ENCODE peak calls at places on chromosomes 5 and 9, in eight cellular contexts. U is kidney tubule cell, Y is GM23338, H is fibroblast of the conjunctiva, S is mucosa of descending colon, B is MV-4-11, D is epithelial cell of esophagus, C is NCI-H774. K is an unnamed sample.

GRCh38 chr5:9905661-9906060 is 275.5 kb upstream of the TAS2R1 start:
- DNase-seq in H (no peak), D (no peak), U (no peak), C (no peak), S (no peak), B (no peak), Y (no peak), K (no peak)

GRCh38 chr5:124751031-124751430 is 4.6 kb upstream of the ZNF608 start:
- DNase-seq in U (no peak), Y (peak; percentile 79), S (no peak), B (no peak), C (no peak), D (no peak), H (no peak), K (no peak)

GRCh38 chr9:134564431-134565170 is 77.0 kb upstream of the COL5A1 start:
- DNase-seq in Y (no peak), S (no peak), U (no peak), C (no peak), H (no peak), D (no peak), B (peak; percentile 16), K (no peak)

GRCh38 chr5:147601652-147602051 is 91.8 kb upstream of the DPYSL3 start:
- DNase-seq in C (no peak), B (no peak), H (no peak), Y (no peak), U (no peak), S (no peak), D (no peak), K (no peak)

GRCh38 chr9:136569526-136570148 is 23.8 kb upstream of the NOTCH1 start:
- DNase-seq in U (no peak), C (no peak), Y (no peak), S (no peak), D (no peak), B (no peak), H (no peak), K (no peak)

GRCh38 chr5:107486489-107486888 is 184.2 kb downstream of the EFNA5 start:
- DNase-seq in D (peak; percentile 95), S (no peak), C (no peak), Y (no peak), B (peak; percentile 88), U (peak; percentile 85), H (no peak), K (no peak)

GRCh38 chr9:132793606-132794580 is 84.2 kb downstream of the AK8 start:
- DNase-seq in B (no peak), Y (no peak), D (no peak), C (no peak), U (no peak), H (no peak), S (no peak), K (no peak)

GRCh38 chr5:73764586-73764985 is 138.6 kb downstream of the ARHGEF28 start:
- DNase-seq in S (no peak), D (peak; percentile 88), Y (no peak), C (no peak), H (no peak), B (no peak), U (peak; percentile 76), K (no peak)

GRCh38 chr5:157543825-157544622 is 31.6 kb downstream of the ADAM19 start:
- DNase-seq in U (no peak), D (no peak), S (no peak), Y (no peak), H (peak; percentile 62), C (no peak), B (no peak), K (no peak)

GRCh38 chr9:77020438-77021264 is 1.2 kb downstream of the FOXB2 start:
- DNase-seq in B (no peak), H (no peak), C (peak; percentile 18), S (no peak), U (no peak), Y (peak; percentile 50), D (no peak), K (no peak)

GRCh38 chr5:181197326-181197951 is 7.6 kb downstream of the TRIM7 start:
- DNase-seq in S (no peak), D (no peak), H (no peak), U (no peak), Y (no peak), B (no peak), C (no peak), K (no peak)

GRCh38 chr9:137694962-137695875 is 76.4 kb downstream of the EHMT1 start:
- DNase-seq in D (no peak), S (no peak), C (no peak), B (no peak), U (peak; percentile 49), Y (peak; percentile 89), H (no peak), K (no peak)

GRCh38 chr5:8517461-8517860 is 648.5 kb downstream of the MTRR start:
- DNase-seq in U (peak; percentile 25), C (no peak), B (peak; percentile 62), Y (no peak), D (peak; percentile 22), S (no peak), H (no peak), K (no peak)

GRCh38 chr9:87451149-87451548 is 46.5 kb upstream of the DAPK1 start:
- DNase-seq in U (no peak), D (no peak), B (no peak), S (no peak), H (no peak), Y (no peak), C (no peak), K (no peak)

GRCh38 chr9:5089737-5090136 is 95.7 kb downstream of the INSL6 start:
- DNase-seq in D (peak; percentile 7), C (no peak), H (no peak), B (no peak), Y (no peak), S (no peak), U (peak; percentile 4), K (no peak)

GRCh38 chr9:99690573-99690972 is 131.1 kb upstream of the NR4A3 start:
- DNase-seq in B (no peak), C (peak; percentile 22), H (no peak), U (peak; percentile 61), Y (no peak), S (no peak), D (no peak), K (no peak)

GRCh38 chr9:96022445-96023031 is 147.0 kb downstream of the ERCC6L2 start:
- DNase-seq in U (no peak), S (no peak), H (no peak), D (no peak), Y (peak; percentile 75), B (peak; percentile 55), C (no peak), K (no peak)

GRCh38 chr5:3518576-3518975 is 77.1 kb upstream of the IRX1 start:
- DNase-seq in B (no peak), C (no peak), S (no peak), U (no peak), D (no peak), H (no peak), Y (no peak), K (no peak)

GRCh38 chr9:119736478-119737454 is 367.5 kb upstream of the BRINP1 start:
- DNase-seq in S (peak; percentile 41), B (no peak), H (no peak), D (no peak), C (peak; percentile 78), U (peak; percentile 72), Y (no peak), K (no peak)

GRCh38 chr5:64767959-64768357 is 533 bp downstream of the SREK1IP1 start:
- DNase-seq in B (no peak), D (peak; percentile 38), Y (peak; percentile 57), S (peak; percentile 39), H (no peak), U (no peak), C (no peak), K (no peak)

GRCh38 chr5:61416410-61416809 is 84.4 kb downstream of the ZSWIM6 start:
- DNase-seq in S (no peak), U (peak; percentile 87), D (peak; percentile 12), C (no peak), Y (no peak), H (no peak), B (no peak), K (no peak)

GRCh38 chr5:126351138-126351537 is 72.1 kb upstream of the GRAMD2B start:
- DNase-seq in Y (no peak), D (peak; percentile 63), H (no peak), S (no peak), B (no peak), C (no peak), U (peak; percentile 68), K (no peak)

GRCh38 chr9:133051966-133052539 is 9.7 kb upstream of the CEL start:
- DNase-seq in U (no peak), H (no peak), Y (no peak), S (no peak), D (no peak), C (no peak), B (no peak), K (no peak)

GRCh38 chr9:127525426-127526188 is 74.3 kb downstream of the LRSAM1 start:
- DNase-seq in D (peak; percentile 50), S (no peak), B (peak; percentile 51), C (no peak), H (no peak), U (peak; percentile 53), Y (peak; percentile 81), K (no peak)

GRCh38 chr9:734831-735511 is 106.5 kb upstream of the DMRT1 start:
- DNase-seq in H (peak; percentile 81), U (peak; percentile 16), B (no peak), D (no peak), S (no peak), Y (no peak), C (no peak), K (no peak)

GRCh38 chr5:39224196-39224754 is 4.9 kb upstream of the FYB1 start:
- DNase-seq in U (peak; percentile 35), S (peak; percentile 70), D (peak; percentile 95), B (peak; percentile 63), H (peak; percentile 31), Y (peak; percentile 15), C (no peak), K (peak; percentile 80)

GRCh38 chr5:56637321-56637920 is 177.9 kb upstream of the MAP3K1 start:
- DNase-seq in D (no peak), H (no peak), B (no peak), S (no peak), C (no peak), Y (peak; percentile 59), U (peak; percentile 74), K (no peak)

GRCh38 chr5:167853421-167853820 is 438.0 kb upstream of the WWC1 start:
- DNase-seq in D (no peak), S (no peak), H (peak; percentile 5), C (no peak), U (no peak), Y (no peak), B (no peak), K (no peak)

GRCh38 chr9:122218070-122218884 is 10.5 kb downstream of the LHX6 start:
- DNase-seq in H (no peak), B (peak; percentile 31), D (peak; percentile 28), U (no peak), S (no peak), C (no peak), Y (peak; percentile 42), K (no peak)

K was measured in RWPE2.